ENCODE peak calls at places on chromosomes 6 and 20, in six cellular contexts. R is kidney glomerular epithelial cell; I is LHCN-M2; P is NCI-H146; Y is stimulated activated CD4-positive, alpha-beta T cell treated with anti-CD3 and anti-CD28 coated beads, Interleukin-15, amount 100 ng/mL, for 1 hour; G is C1 segment of cervical spinal cord. B is an unnamed sample.
A peak's percentile ranks its signal among the peaks of the same experiment; 100 is the strongest.

GRCh38 chr6:34389034-34389433 is 3.4 kb downstream of the NUDT3 start:
- DNase-seq in G (no peak), I (no peak), R (no peak), P (no peak), Y (no peak), B (no peak)

GRCh38 chr6:116667620-116668019 is 946 bp downstream of the ZUP1 start:
- DNase-seq in R (no peak), Y (no peak), G (no peak), I (no peak), P (peak; percentile 3), B (no peak)

GRCh38 chr6:150894935-150895686 is 29.6 kb downstream of the MTHFD1L start:
- DNase-seq in G (no peak), P (peak; percentile 80), I (peak; percentile 63), R (no peak), Y (no peak), B (peak; percentile 56)

GRCh38 chr6:2630891-2631458 is 119.7 kb downstream of the MYLK4 start:
- DNase-seq in R (no peak), G (no peak), Y (no peak), I (peak; percentile 64), P (no peak), B (no peak)

GRCh38 chr6:170130201-170130621 is 160.7 kb downstream of the DLL1 start:
- DNase-seq in I (no peak), P (peak; percentile 78), R (no peak), G (no peak), Y (no peak), B (no peak)

GRCh38 chr6:53672232-53672631 is 6.7 kb upstream of the KLHL31 start:
- DNase-seq in G (no peak), I (no peak), R (no peak), P (no peak), Y (no peak), B (no peak)

GRCh38 chr6:21873562-21873961 is 280.0 kb downstream of the SOX4 start:
- DNase-seq in I (peak; percentile 78), P (no peak), Y (no peak), R (no peak), G (no peak), B (peak; percentile 36)

GRCh38 chr20:49280463-49281058 is 2.7 kb upstream of the ZNFX1 start:
- DNase-seq in G (no peak), R (no peak), Y (no peak), P (no peak), I (no peak), B (no peak)

GRCh38 chr6:144661101-144661806 is 376.1 kb downstream of the UTRN start:
- DNase-seq in G (no peak), I (peak; percentile 14), Y (no peak), R (peak; percentile 68), P (peak; percentile 98), B (no peak)

GRCh38 chr6:169866668-169867521 is 115.5 kb downstream of the ERMARD start:
- DNase-seq in P (no peak), G (no peak), R (no peak), I (no peak), Y (no peak), B (no peak)

GRCh38 chr6:50849781-50850180 is 31.1 kb downstream of the TFAP2B start:
- DNase-seq in I (no peak), P (no peak), G (no peak), R (no peak), Y (no peak), B (no peak)

GRCh38 chr20:58141971-58142842 is 86.2 kb downstream of the ANKRD60 start:
- DNase-seq in P (no peak), R (no peak), Y (no peak), I (no peak), G (no peak), B (no peak)

GRCh38 chr6:161011509-161012480 is 20.2 kb downstream of the MAP3K4 start:
- DNase-seq in R (no peak), I (no peak), Y (no peak), G (no peak), P (no peak), B (peak; percentile 9)

GRCh38 chr20:61564628-61565027 is 312.6 kb downstream of the CDH4 start:
- DNase-seq in G (no peak), I (no peak), Y (no peak), R (no peak), P (no peak), B (no peak)

GRCh38 chr20:965956-966355 is 36.2 kb downstream of the RSPO4 start:
- DNase-seq in I (no peak), Y (no peak), P (no peak), R (no peak), G (no peak), B (no peak)

GRCh38 chr6:3157151-3157933 is at the start of gene TUBB2A:
- DNase-seq in I (peak; percentile 76), Y (peak; percentile 80), G (peak; percentile 30), P (peak; percentile 85), R (peak; percentile 66), B (peak; percentile 84)